ENCODE peak calls at places on chromosomes 3 and 15, in seven cellular contexts. Q is CD4-positive, alpha-beta T cell; M is transverse colon; E is HFFc6; A is upper lobe of right lung; K is tibial artery; J is mammary epithelial cell. F is an unnamed sample.

GRCh38 chr3:191775451-191776233 is 314.7 kb downstream of the PYDC2 start:
- DNase-seq in K (no peak), A (no peak), M (no peak), Q (no peak), E (peak; percentile 83), J (peak; percentile 83), F (no peak)

GRCh38 chr15:58545307-58546065 is 113.7 kb downstream of the LIPC start:
- DNase-seq in Q (no peak), A (peak; percentile 56), E (no peak), J (no peak), K (no peak), M (no peak), F (no peak)

GRCh38 chr3:42012378-42012934 is 50.6 kb upstream of the ULK4 start:
- DNase-seq in A (no peak), M (no peak), Q (peak; percentile 29), E (no peak), K (no peak), J (no peak), F (no peak)

GRCh38 chr3:57706462-57706861 is 13.6 kb upstream of the DENND6A start:
- DNase-seq in K (no peak), Q (no peak), J (peak; percentile 94), A (no peak), E (peak; percentile 86), M (no peak), F (no peak)

GRCh38 chr15:64635486-64635815 is 139.9 kb downstream of the RBPMS2 start:
- DNase-seq in Q (no peak), J (peak; percentile 75), K (no peak), M (no peak), E (peak; percentile 42), A (no peak), F (no peak)

GRCh38 chr3:156576887-156577427 is 22.0 kb upstream of the SSR3 start:
- DNase-seq in Q (no peak), A (no peak), K (no peak), J (no peak), M (no peak), E (no peak), F (no peak)

GRCh38 chr3:186879776-186880175 is 37.3 kb downstream of the ADIPOQ start:
- DNase-seq in M (no peak), Q (no peak), K (no peak), J (no peak), A (no peak), E (no peak), F (no peak)

GRCh38 chr3:49839193-49839809 is 17.1 kb downstream of the TRAIP start:
- DNase-seq in J (peak; percentile 52), K (peak; percentile 85), A (peak; percentile 86), Q (peak; percentile 75), M (peak; percentile 83), E (peak; percentile 68), F (no peak)

GRCh38 chr3:29949131-29949530 is 657.3 kb upstream of the TGFBR2 start:
- DNase-seq in E (peak; percentile 23), K (no peak), A (no peak), Q (no peak), J (no peak), M (no peak), F (no peak)

GRCh38 chr3:71879089-71879488 is 94.1 kb upstream of the PROK2 start:
- DNase-seq in A (no peak), J (no peak), E (no peak), Q (no peak), M (no peak), K (no peak), F (no peak)

GRCh38 chr3:152159328-152159727 is 109.4 kb upstream of the MBNL1 start:
- DNase-seq in E (peak; percentile 78), K (peak; percentile 68), M (peak; percentile 15), Q (no peak), J (no peak), A (no peak), F (no peak)

GRCh38 chr3:47283193-47283537 is 421 bp downstream of the KLHL18 start:
- DNase-seq in A (no peak), E (no peak), J (peak; percentile 19), M (peak; percentile 35), Q (no peak), K (no peak), F (no peak)

GRCh38 chr3:128392812-128393544 is 73.7 kb downstream of the DNAJB8 start:
- DNase-seq in Q (no peak), E (no peak), J (no peak), M (no peak), A (no peak), K (no peak), F (no peak)

GRCh38 chr3:46861996-46862688 is 1.1 kb downstream of the MYL3 start:
- DNase-seq in M (no peak), E (no peak), A (no peak), K (peak; percentile 47), J (no peak), Q (no peak), F (no peak)

GRCh38 chr3:178131801-178132200 is 404.4 kb upstream of the KCNMB2 start:
- DNase-seq in M (no peak), A (no peak), K (no peak), J (no peak), Q (no peak), E (no peak), F (no peak)

GRCh38 chr3:121488628-121489027 is 57.2 kb downstream of the POLQ start:
- DNase-seq in A (no peak), J (peak; percentile 25), Q (no peak), E (no peak), K (no peak), M (no peak), F (no peak)
- TF ChIP-seq CTCF in A (no peak), J (peak; percentile 6), Q (no peak), E (peak; percentile 35), K (no peak), M (no peak), F (peak; percentile 6)

GRCh38 chr15:51688863-51689262 is 7.6 kb downstream of the SCG3 start:
- DNase-seq in Q (no peak), J (no peak), A (no peak), K (no peak), E (no peak), M (no peak), F (no peak)
- TF ChIP-seq CTCF in Q (peak; percentile 13), J (no peak), A (peak; percentile 9), K (peak; percentile 6), E (peak; percentile 53), M (no peak), F (no peak)

GRCh38 chr15:54282228-54282836 is 304.1 kb downstream of the UNC13C start:
- DNase-seq in A (no peak), M (no peak), E (no peak), J (no peak), K (no peak), Q (no peak), F (no peak)
- TF ChIP-seq CTCF in A (no peak), M (no peak), E (no peak), J (no peak), K (no peak), Q (no peak), F (peak; percentile 3)

GRCh38 chr15:85406916-85407315 is 26.5 kb downstream of the AKAP13 start:
- DNase-seq in E (peak; percentile 72), J (no peak), A (no peak), K (no peak), Q (no peak), M (no peak), F (no peak)

GRCh38 chr15:85405467-85405866 is 25.1 kb downstream of the AKAP13 start:
- DNase-seq in E (no peak), Q (no peak), K (no peak), A (no peak), M (no peak), J (no peak), F (no peak)

GRCh38 chr15:85404156-85404921 is 23.9 kb downstream of the AKAP13 start:
- DNase-seq in E (no peak), J (no peak), A (no peak), Q (no peak), K (no peak), M (no peak), F (no peak)

GRCh38 chr15:85403745-85404144 is 23.3 kb downstream of the AKAP13 start:
- DNase-seq in E (peak; percentile 33), Q (no peak), A (no peak), K (no peak), M (no peak), J (peak; percentile 56), F (no peak)

GRCh38 chr15:85404922-85405293 is 24.5 kb downstream of the AKAP13 start:
- DNase-seq in J (peak; percentile 64), Q (no peak), E (no peak), M (no peak), K (no peak), A (no peak), F (no peak)
- TF ChIP-seq CTCF in J (no peak), Q (no peak), E (no peak), M (no peak), K (no peak), A (no peak), F (no peak)

DNA sequence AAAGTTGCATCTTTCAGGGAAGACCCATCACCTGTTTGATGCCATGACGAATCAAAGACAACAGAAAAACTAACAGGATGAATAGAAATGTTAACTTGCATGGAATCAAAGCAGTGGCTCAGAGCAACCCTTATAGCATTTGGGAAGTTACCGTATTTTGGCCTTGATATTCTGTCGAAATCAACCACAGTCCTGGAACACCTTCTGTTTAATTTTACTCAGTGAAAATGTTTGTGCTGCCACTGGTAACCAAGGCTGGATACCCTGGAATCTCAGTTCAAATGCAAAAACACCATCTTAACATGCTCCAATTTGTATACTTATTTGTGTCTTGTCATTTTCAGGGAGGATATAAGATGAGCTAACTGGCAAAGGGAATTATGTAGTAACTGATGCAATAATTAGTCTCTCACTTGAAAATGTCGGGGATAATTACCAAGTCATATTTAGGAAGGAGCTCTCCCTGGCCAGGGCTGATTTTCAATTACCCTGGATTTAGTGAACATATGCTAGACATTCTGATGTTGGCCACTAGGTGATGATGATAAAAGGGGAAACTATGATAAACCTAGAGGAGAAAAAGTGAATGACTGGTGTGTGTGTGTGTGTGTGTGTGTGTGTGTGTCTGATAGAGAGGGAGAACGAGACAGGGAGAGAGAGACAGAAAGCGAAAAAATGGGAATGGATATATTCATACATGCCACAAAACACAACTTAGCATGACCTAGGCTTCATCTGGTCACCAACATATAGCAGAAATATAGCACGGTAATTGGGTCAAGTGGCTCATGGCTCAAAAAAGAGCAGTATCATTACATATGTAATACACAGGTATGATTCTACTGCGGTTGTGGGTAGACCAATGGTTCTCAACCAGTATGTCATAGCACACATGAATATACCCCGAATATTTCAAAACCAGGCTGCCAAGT is 19.0 kb upstream of the PRICKLE2 start:
- DNase-seq in Q (no peak), M (no peak), A (no peak), K (no peak), J (no peak), E (peak; percentile 69), F (no peak)
- TF ChIP-seq CTCF in Q (no peak), M (peak; percentile 56), A (no peak), K (no peak), J (peak; percentile 64), E (peak; percentile 75), F (peak; percentile 55)

DNA sequence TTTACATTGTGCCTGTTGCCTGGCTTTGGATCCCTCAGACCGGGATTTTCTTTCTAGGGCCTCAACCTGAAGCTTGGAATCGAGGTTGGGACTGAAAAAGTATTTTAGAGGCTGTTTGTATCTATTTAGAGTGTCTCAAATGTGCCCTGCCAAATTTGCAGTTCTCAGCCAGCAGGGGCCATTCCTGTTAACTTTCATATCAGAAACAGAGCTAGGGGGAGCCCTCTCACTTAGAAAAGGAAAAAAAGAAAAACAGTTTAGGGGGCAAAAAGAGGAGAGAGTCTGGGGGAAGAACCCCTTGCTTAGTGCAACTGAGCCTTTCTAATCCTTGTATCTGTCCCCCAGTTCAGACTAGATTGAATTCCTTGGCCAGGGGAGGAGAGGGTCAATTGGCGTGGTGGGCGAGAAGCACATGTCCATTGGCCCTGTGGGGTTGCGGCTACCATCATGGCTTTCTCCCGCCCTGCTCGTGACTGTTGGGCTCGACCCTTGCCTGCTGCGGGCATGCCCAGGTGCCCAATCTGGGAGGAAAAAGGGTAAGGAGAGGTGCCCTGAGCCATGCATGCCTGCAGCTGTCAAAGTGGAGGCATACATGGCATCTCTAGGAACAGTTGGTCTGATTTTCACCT is 101.6 kb downstream of the CFAP44 start:
- DNase-seq in J (no peak), Q (no peak), K (no peak), M (no peak), E (no peak), A (no peak), F (no peak)
- TF ChIP-seq CTCF in J (no peak), Q (no peak), K (no peak), M (no peak), E (peak; percentile 53), A (no peak), F (no peak)

F was measured in D721Med.